ENCODE peak calls at places on chromosome 17, in ten cellular contexts. T is esophagus muscularis mucosa, P is cardiac muscle cell, S is ovary, X is tibial nerve, Z is right lobe of liver, C is left lung, G is psoas muscle, M is stomach, V is IMR-90. N is an unnamed sample. For H3K4me1, the result is how much of the 10 kb centered on the place peaks cover.

GRCh38 chr17:45325810-45326209 is 9.0 kb upstream of the MAP3K14 start:
- DNase-seq in T (no peak), C (no peak), G (no peak), M (no peak), P (no peak), S (no peak), X (no peak), V (no peak), Z (no peak), N (no peak)

GRCh38 chr17:82892869-82893565 is 53.2 kb upstream of the ZNF750 start:
- DNase-seq in G (peak), Z (peak), S (no peak), C (peak), M (peak), V (peak), P (no peak), X (no peak), T (no peak), N (peak)

GRCh38 chr17:4365628-4366311 is 705 bp downstream of the UBE2G1 start:
- DNase-seq in X (no peak), P (peak), M (no peak), T (no peak), C (peak), V (no peak), G (peak), S (peak), Z (peak), N (peak)

GRCh38 chr17:50210249-50211225 is 9.1 kb upstream of the COL1A1 start:
- DNase-seq in S (peak), Z (no peak), X (peak), C (peak), G (peak), T (no peak), V (peak), P (peak), M (no peak), N (peak)

GRCh38 chr17:49832840-49833599 is 14.8 kb downstream of the TAC4 start:
- DNase-seq in X (no peak), T (no peak), M (no peak), P (peak), G (no peak), C (no peak), Z (no peak), V (no peak), S (no peak), N (no peak)

GRCh38 chr17:50618300-50618699 is 16.4 kb upstream of the ABCC3 start:
- DNase-seq in G (no peak), T (no peak), C (no peak), V (peak), X (no peak), Z (no peak), M (no peak), P (peak), S (no peak), N (no peak)

GRCh38 chr17:50200447-50201225 is 795 bp downstream of the COL1A1 start:
- DNase-seq in T (peak), G (peak), M (peak), C (peak), V (peak), S (peak), X (peak), Z (peak), P (peak), N (peak)

GRCh38 chr17:13643196-13643595 is 41.5 kb upstream of the HS3ST3A1 start:
- DNase-seq in P (no peak), T (no peak), S (no peak), V (no peak), G (no peak), Z (no peak), C (no peak), M (no peak), X (no peak), N (no peak)

GRCh38 chr17:77252736-77253135 is 112.0 kb downstream of the SEC14L1 start:
- DNase-seq in T (no peak), C (no peak), X (no peak), V (no peak), S (no peak), M (no peak), Z (no peak), G (no peak), P (no peak), N (no peak)

GRCh38 chr17:34578656-34579016 is 746 bp upstream of the TMEM132E start:
- DNase-seq in P (no peak), X (no peak), C (no peak), V (no peak), S (no peak), T (no peak), G (no peak), Z (no peak), M (no peak), N (no peak)

GRCh38 chr17:56697190-56697589 is 103.7 kb downstream of the NOG start:
- DNase-seq in S (no peak), V (no peak), C (no peak), X (no peak), G (no peak), T (no peak), Z (no peak), P (no peak), M (no peak), N (no peak)

GRCh38 chr17:19270951-19271611 is 33.9 kb downstream of the EPN2 start:
- DNase-seq in T (no peak), V (no peak), G (no peak), P (no peak), C (no peak), X (no peak), Z (no peak), S (no peak), M (no peak), N (peak)

GRCh38 chr17:74297941-74298340 is 23.9 kb downstream of the DNAI2 start:
- DNase-seq in M (no peak), X (no peak), S (no peak), V (no peak), T (no peak), G (no peak), Z (no peak), C (peak), P (no peak), N (peak)

GRCh38 chr17:40098846-40099626 is 1.4 kb downstream of the NR1D1 start:
- DNase-seq in V (peak), S (peak), T (peak), C (peak), X (peak), Z (peak), G (peak), M (peak), P (peak), N (peak)
- H3K4me1 ChIP-seq in V (under half), S (under half), T (half or more), C (half or more), X (half or more), Z (under half), G (half or more), M (half or more), P (under half), N (half or more)

GRCh38 chr17:81684442-81684911 is 666 bp downstream of the HGS start:
- DNase-seq in Z (no peak), P (no peak), X (no peak), C (no peak), S (no peak), G (no peak), T (no peak), V (peak), M (no peak), N (peak)
- H3K27ac ChIP-seq in Z (peak), P (peak), X (no peak), C (peak), S (no peak), G (peak), T (peak), V (peak), M (peak), N (peak)

GRCh38 chr17:37736428-37736827 is 8.4 kb downstream of the HNF1B start:
- DNase-seq in S (no peak), M (no peak), X (no peak), V (no peak), G (no peak), P (no peak), Z (no peak), C (no peak), T (no peak), N (no peak)

GRCh38 chr17:37740861-37741260 is 4.0 kb downstream of the HNF1B start:
- DNase-seq in G (no peak), X (no peak), M (no peak), P (no peak), V (no peak), S (no peak), C (no peak), Z (no peak), T (no peak), N (no peak)

GRCh38 chr17:37737971-37738370 is 6.9 kb downstream of the HNF1B start:
- DNase-seq in M (no peak), Z (no peak), X (no peak), G (no peak), C (no peak), T (no peak), P (peak), V (peak), S (no peak), N (no peak)

GRCh38 chr17:37735165-37735564 is 9.7 kb downstream of the HNF1B start:
- DNase-seq in C (no peak), V (no peak), G (no peak), S (no peak), X (no peak), T (no peak), Z (no peak), P (no peak), M (no peak), N (no peak)

GRCh38 chr17:37737081-37737480 is 7.8 kb downstream of the HNF1B start:
- DNase-seq in M (no peak), X (no peak), P (no peak), Z (no peak), T (no peak), C (no peak), V (no peak), G (no peak), S (no peak), N (no peak)
- TF ChIP-seq CTCF in M (no peak), X (no peak), P (no peak), Z (peak), T (no peak), C (no peak), V (peak), G (no peak), S (no peak), N (no peak)

DNA sequence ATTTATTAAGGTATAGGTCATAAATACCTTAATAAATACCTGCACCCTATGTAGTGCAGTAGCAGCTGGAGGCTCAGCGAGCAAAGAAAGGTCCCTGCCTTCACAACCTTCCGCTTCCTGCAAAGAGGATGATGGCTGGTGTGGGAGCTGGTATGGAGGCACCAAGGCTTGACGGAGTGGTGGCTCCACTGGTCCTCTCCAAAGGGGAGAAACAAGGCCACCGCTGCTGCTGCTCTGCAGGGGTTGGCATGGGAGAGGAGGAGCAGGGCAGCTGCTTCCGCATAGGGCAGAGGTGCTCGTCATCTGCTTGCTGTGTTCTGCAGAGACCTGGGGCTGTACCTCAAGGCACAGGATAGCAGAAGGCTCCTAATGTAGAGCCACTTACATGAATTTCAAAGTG is 52.8 kb downstream of the NDEL1 start:
- DNase-seq in C (no peak), Z (no peak), G (no peak), P (no peak), M (no peak), S (no peak), V (no peak), T (no peak), X (no peak), N (no peak)
- H3K4me1 ChIP-seq in C (under half), Z (under half), G (under half), P (under half), M (under half), S (under half), V (under half), T (under half), X (under half), N (under half)

GRCh38 chr17:7251330-7252175 is at the start of gene CTDNEP1:
- DNase-seq in X (peak), T (peak), S (peak), C (peak), M (peak), P (peak), V (peak), Z (peak), G (peak), N (peak)

GRCh38 chr17:7254511-7254910 is 2.5 kb downstream of the ELP5 start:
- DNase-seq in S (no peak), C (no peak), M (no peak), P (no peak), X (no peak), Z (no peak), T (no peak), V (no peak), G (no peak), N (no peak)

GRCh38 chr17:7250655-7251329 is 742 bp downstream of the CTDNEP1 start:
- DNase-seq in G (no peak), C (no peak), X (no peak), M (no peak), P (no peak), S (peak), V (no peak), T (no peak), Z (no peak), N (peak)

GRCh38 chr17:7252176-7253043 is at the start of gene ELP5:
- DNase-seq in Z (peak), V (peak), M (peak), P (peak), G (peak), S (peak), T (peak), C (peak), X (peak), N (peak)

GRCh38 chr17:7253082-7253481 is 1.1 kb downstream of the ELP5 start:
- DNase-seq in P (no peak), M (no peak), C (no peak), X (no peak), Z (no peak), S (no peak), G (no peak), V (no peak), T (no peak), N (no peak)
- H3K27ac ChIP-seq in P (peak), M (no peak), C (peak), X (peak), Z (peak), S (no peak), G (peak), V (no peak), T (peak), N (peak)

GRCh38 chr17:30290696-30291570 is 811 bp downstream of the BLMH start:
- DNase-seq in X (no peak), G (peak), P (peak), S (peak), V (peak), Z (peak), C (peak), T (no peak), M (peak), N (peak)
- TF ChIP-seq CTCF in X (no peak), G (no peak), P (no peak), S (no peak), V (no peak), Z (no peak), C (no peak), T (no peak), M (no peak), N (no peak)

DNA sequence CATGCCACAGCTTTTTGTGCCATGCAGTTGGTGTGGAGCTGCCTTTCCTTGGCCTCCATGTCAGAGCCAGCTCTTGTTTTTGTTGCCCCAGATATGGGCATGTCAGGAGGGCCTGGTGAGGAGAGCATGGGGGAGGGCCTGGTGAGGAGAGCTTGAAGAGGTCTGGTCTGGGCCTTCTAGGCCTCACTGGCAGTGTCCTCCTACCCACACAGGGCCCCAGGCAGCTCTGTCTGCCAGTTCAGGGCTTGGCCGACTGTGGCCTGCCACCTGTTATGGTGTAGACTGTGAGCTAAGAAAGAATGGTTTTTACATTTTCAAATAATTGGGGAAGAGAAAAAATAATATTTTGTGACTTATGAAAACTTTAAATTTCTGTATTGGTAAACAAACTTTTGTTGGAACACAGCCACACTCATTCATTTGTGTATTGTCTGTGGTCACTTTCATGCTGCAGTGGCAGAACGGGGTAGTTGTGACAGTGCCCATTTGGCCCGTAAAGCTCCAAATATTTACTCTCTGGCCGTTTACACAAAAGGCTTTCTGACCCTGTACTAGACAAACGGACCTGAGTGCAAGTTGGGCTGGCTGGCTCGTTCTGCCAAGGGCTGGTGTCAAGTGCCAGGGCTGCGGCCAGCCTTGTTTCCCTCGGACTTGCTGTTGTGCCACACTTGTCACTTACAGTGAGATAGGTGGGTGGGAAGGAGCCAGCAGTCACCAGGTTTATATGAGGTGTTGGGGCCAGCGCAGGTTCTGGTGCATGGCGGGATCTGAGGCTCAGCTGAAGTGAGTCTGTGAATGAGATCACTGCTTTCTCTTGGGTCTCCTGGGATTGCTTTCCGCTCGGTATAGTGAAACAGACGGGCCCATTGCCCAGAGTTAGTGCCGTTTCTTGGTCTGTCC is 18.2 kb downstream of the PGS1 start:
- DNase-seq in X (no peak), V (no peak), G (peak), P (no peak), S (no peak), C (no peak), T (no peak), M (peak), Z (peak), N (peak)
- H3K4me1 ChIP-seq in X (under half), V (under half), G (half or more), P (under half), S (under half), C (half or more), T (under half), M (half or more), Z (under half), N (under half)

N was measured in heart left ventricle.